ENCODE peak calls at places on chromosomes 2 and 18, in ten cellular contexts. One of them, this sample, is unnamed.

GRCh38 chr18:45619062-45619825 is 4.0 kb downstream of the SLC14A2 start:
- DNase-seq in myocyte: no peak
- DNase-seq in IMR-90: no peak
- DNase-seq in stimulated activated CD4-positive, alpha-beta T cell treated with anti-CD3 and anti-CD28 coated beads, Interleukin-2, amount 100 ng/mL, for 4 hours: no peak
- DNase-seq in activated CD8-positive, alpha-beta memory T cell treated with anti-CD3 and anti-CD28 coated beads for 4 hours: no peak
- DNase-seq in transverse colon: peak
- DNase-seq in left ventricle myocardium inferior: peak
- DNase-seq in cardiac muscle cell: no peak
- DNase-seq in CD4-positive, CD25-positive, alpha-beta regulatory T cell: no peak
- DNase-seq in GM03348: peak
- DNase-seq in this sample: no peak

GRCh38 chr2:173221081-173221695 is 133.5 kb upstream of the CDCA7 start:
- DNase-seq in activated CD8-positive, alpha-beta memory T cell treated with anti-CD3 and anti-CD28 coated beads for 4 hours: no peak
- DNase-seq in CD4-positive, CD25-positive, alpha-beta regulatory T cell: no peak
- DNase-seq in stimulated activated CD4-positive, alpha-beta T cell treated with anti-CD3 and anti-CD28 coated beads, Interleukin-2, amount 100 ng/mL, for 4 hours: no peak
- DNase-seq in myocyte: no peak
- DNase-seq in IMR-90: no peak
- DNase-seq in transverse colon: no peak
- DNase-seq in cardiac muscle cell: no peak
- DNase-seq in left ventricle myocardium inferior: peak
- DNase-seq in GM03348: no peak
- DNase-seq in this sample: no peak

GRCh38 chr2:38301340-38301968 is 75.6 kb downstream of the ATL2 start:
- DNase-seq in transverse colon: no peak
- DNase-seq in activated CD8-positive, alpha-beta memory T cell treated with anti-CD3 and anti-CD28 coated beads for 4 hours: no peak
- DNase-seq in CD4-positive, CD25-positive, alpha-beta regulatory T cell: peak
- DNase-seq in myocyte: no peak
- DNase-seq in left ventricle myocardium inferior: no peak
- DNase-seq in IMR-90: no peak
- DNase-seq in cardiac muscle cell: peak
- DNase-seq in stimulated activated CD4-positive, alpha-beta T cell treated with anti-CD3 and anti-CD28 coated beads, Interleukin-2, amount 100 ng/mL, for 4 hours: no peak
- DNase-seq in GM03348: no peak
- DNase-seq in this sample: no peak

GRCh38 chr18:21686282-21687105 is 18.1 kb downstream of the ABHD3 start:
- DNase-seq in GM03348: no peak
- DNase-seq in activated CD8-positive, alpha-beta memory T cell treated with anti-CD3 and anti-CD28 coated beads for 4 hours: no peak
- DNase-seq in left ventricle myocardium inferior: no peak
- DNase-seq in IMR-90: peak
- DNase-seq in cardiac muscle cell: peak
- DNase-seq in transverse colon: no peak
- DNase-seq in CD4-positive, CD25-positive, alpha-beta regulatory T cell: no peak
- DNase-seq in stimulated activated CD4-positive, alpha-beta T cell treated with anti-CD3 and anti-CD28 coated beads, Interleukin-2, amount 100 ng/mL, for 4 hours: no peak
- DNase-seq in myocyte: no peak
- DNase-seq in this sample: no peak

GRCh38 chr2:60852282-60852860 is 29.0 kb upstream of the REL start:
- DNase-seq in transverse colon: no peak
- DNase-seq in GM03348: no peak
- DNase-seq in myocyte: no peak
- DNase-seq in activated CD8-positive, alpha-beta memory T cell treated with anti-CD3 and anti-CD28 coated beads for 4 hours: no peak
- DNase-seq in left ventricle myocardium inferior: no peak
- DNase-seq in CD4-positive, CD25-positive, alpha-beta regulatory T cell: no peak
- DNase-seq in stimulated activated CD4-positive, alpha-beta T cell treated with anti-CD3 and anti-CD28 coated beads, Interleukin-2, amount 100 ng/mL, for 4 hours: no peak
- DNase-seq in IMR-90: no peak
- DNase-seq in cardiac muscle cell: no peak
- DNase-seq in this sample: no peak

GRCh38 chr18:64167408-64167807 is 18.5 kb upstream of the LINC00305 start:
- DNase-seq in stimulated activated CD4-positive, alpha-beta T cell treated with anti-CD3 and anti-CD28 coated beads, Interleukin-2, amount 100 ng/mL, for 4 hours: no peak
- DNase-seq in IMR-90: no peak
- DNase-seq in myocyte: no peak
- DNase-seq in transverse colon: no peak
- DNase-seq in left ventricle myocardium inferior: no peak
- DNase-seq in activated CD8-positive, alpha-beta memory T cell treated with anti-CD3 and anti-CD28 coated beads for 4 hours: no peak
- DNase-seq in cardiac muscle cell: no peak
- DNase-seq in CD4-positive, CD25-positive, alpha-beta regulatory T cell: no peak
- DNase-seq in GM03348: no peak
- DNase-seq in this sample: no peak

GRCh38 chr2:233098615-233099014 is 38.5 kb downstream of the INPP5D start:
- DNase-seq in left ventricle myocardium inferior: no peak
- DNase-seq in CD4-positive, CD25-positive, alpha-beta regulatory T cell: no peak
- DNase-seq in stimulated activated CD4-positive, alpha-beta T cell treated with anti-CD3 and anti-CD28 coated beads, Interleukin-2, amount 100 ng/mL, for 4 hours: no peak
- DNase-seq in IMR-90: peak
- DNase-seq in myocyte: no peak
- DNase-seq in activated CD8-positive, alpha-beta memory T cell treated with anti-CD3 and anti-CD28 coated beads for 4 hours: no peak
- DNase-seq in transverse colon: no peak
- DNase-seq in GM03348: no peak
- DNase-seq in cardiac muscle cell: peak
- DNase-seq in this sample: no peak

GRCh38 chr2:202944403-202944802 is 32.3 kb downstream of the CARF start:
- DNase-seq in left ventricle myocardium inferior: no peak
- DNase-seq in myocyte: no peak
- DNase-seq in GM03348: no peak
- DNase-seq in CD4-positive, CD25-positive, alpha-beta regulatory T cell: no peak
- DNase-seq in stimulated activated CD4-positive, alpha-beta T cell treated with anti-CD3 and anti-CD28 coated beads, Interleukin-2, amount 100 ng/mL, for 4 hours: no peak
- DNase-seq in activated CD8-positive, alpha-beta memory T cell treated with anti-CD3 and anti-CD28 coated beads for 4 hours: no peak
- DNase-seq in IMR-90: peak
- DNase-seq in transverse colon: no peak
- DNase-seq in cardiac muscle cell: no peak
- DNase-seq in this sample: no peak

GRCh38 chr2:98324181-98324580 is 22.1 kb upstream of the CNGA3 start:
- DNase-seq in transverse colon: no peak
- DNase-seq in CD4-positive, CD25-positive, alpha-beta regulatory T cell: no peak
- DNase-seq in stimulated activated CD4-positive, alpha-beta T cell treated with anti-CD3 and anti-CD28 coated beads, Interleukin-2, amount 100 ng/mL, for 4 hours: no peak
- DNase-seq in GM03348: no peak
- DNase-seq in IMR-90: peak
- DNase-seq in left ventricle myocardium inferior: no peak
- DNase-seq in myocyte: no peak
- DNase-seq in activated CD8-positive, alpha-beta memory T cell treated with anti-CD3 and anti-CD28 coated beads for 4 hours: no peak
- DNase-seq in cardiac muscle cell: no peak
- DNase-seq in this sample: no peak

GRCh38 chr2:151350579-151351195 is 6.7 kb upstream of the TNFAIP6 start:
- DNase-seq in CD4-positive, CD25-positive, alpha-beta regulatory T cell: no peak
- DNase-seq in stimulated activated CD4-positive, alpha-beta T cell treated with anti-CD3 and anti-CD28 coated beads, Interleukin-2, amount 100 ng/mL, for 4 hours: no peak
- DNase-seq in activated CD8-positive, alpha-beta memory T cell treated with anti-CD3 and anti-CD28 coated beads for 4 hours: no peak
- DNase-seq in IMR-90: no peak
- DNase-seq in left ventricle myocardium inferior: no peak
- DNase-seq in transverse colon: no peak
- DNase-seq in GM03348: peak
- DNase-seq in myocyte: peak
- DNase-seq in cardiac muscle cell: no peak
- DNase-seq in this sample: no peak

GRCh38 chr2:157696036-157696435 is 67.4 kb upstream of the ACVR1C start:
- DNase-seq in stimulated activated CD4-positive, alpha-beta T cell treated with anti-CD3 and anti-CD28 coated beads, Interleukin-2, amount 100 ng/mL, for 4 hours: no peak
- DNase-seq in GM03348: peak
- DNase-seq in cardiac muscle cell: no peak
- DNase-seq in activated CD8-positive, alpha-beta memory T cell treated with anti-CD3 and anti-CD28 coated beads for 4 hours: no peak
- DNase-seq in left ventricle myocardium inferior: no peak
- DNase-seq in IMR-90: peak
- DNase-seq in CD4-positive, CD25-positive, alpha-beta regulatory T cell: no peak
- DNase-seq in myocyte: peak
- DNase-seq in transverse colon: no peak
- DNase-seq in this sample: no peak

GRCh38 chr2:151315381-151315903 is 26.0 kb upstream of the NMI start:
- DNase-seq in transverse colon: no peak
- DNase-seq in left ventricle myocardium inferior: peak
- DNase-seq in activated CD8-positive, alpha-beta memory T cell treated with anti-CD3 and anti-CD28 coated beads for 4 hours: no peak
- DNase-seq in IMR-90: peak
- DNase-seq in CD4-positive, CD25-positive, alpha-beta regulatory T cell: no peak
- DNase-seq in stimulated activated CD4-positive, alpha-beta T cell treated with anti-CD3 and anti-CD28 coated beads, Interleukin-2, amount 100 ng/mL, for 4 hours: no peak
- DNase-seq in myocyte: peak
- DNase-seq in cardiac muscle cell: no peak
- DNase-seq in GM03348: peak
- DNase-seq in this sample: no peak

GRCh38 chr2:196459539-196459938 is 180.0 kb upstream of the CCDC150 start:
- DNase-seq in GM03348: peak
- DNase-seq in left ventricle myocardium inferior: no peak
- DNase-seq in cardiac muscle cell: no peak
- DNase-seq in stimulated activated CD4-positive, alpha-beta T cell treated with anti-CD3 and anti-CD28 coated beads, Interleukin-2, amount 100 ng/mL, for 4 hours: no peak
- DNase-seq in transverse colon: no peak
- DNase-seq in CD4-positive, CD25-positive, alpha-beta regulatory T cell: peak
- DNase-seq in activated CD8-positive, alpha-beta memory T cell treated with anti-CD3 and anti-CD28 coated beads for 4 hours: no peak
- DNase-seq in IMR-90: peak
- DNase-seq in myocyte: peak
- DNase-seq in this sample: no peak

GRCh38 chr2:228417526-228417925 is 236.0 kb upstream of the SPHKAP start:
- DNase-seq in activated CD8-positive, alpha-beta memory T cell treated with anti-CD3 and anti-CD28 coated beads for 4 hours: no peak
- DNase-seq in CD4-positive, CD25-positive, alpha-beta regulatory T cell: no peak
- DNase-seq in myocyte: no peak
- DNase-seq in GM03348: no peak
- DNase-seq in stimulated activated CD4-positive, alpha-beta T cell treated with anti-CD3 and anti-CD28 coated beads, Interleukin-2, amount 100 ng/mL, for 4 hours: no peak
- DNase-seq in cardiac muscle cell: no peak
- DNase-seq in left ventricle myocardium inferior: no peak
- DNase-seq in IMR-90: no peak
- DNase-seq in transverse colon: no peak
- DNase-seq in this sample: no peak

GRCh38 chr18:7950380-7951143 is 383.4 kb downstream of the PTPRM start:
- DNase-seq in IMR-90: peak
- DNase-seq in transverse colon: no peak
- DNase-seq in myocyte: no peak
- DNase-seq in stimulated activated CD4-positive, alpha-beta T cell treated with anti-CD3 and anti-CD28 coated beads, Interleukin-2, amount 100 ng/mL, for 4 hours: no peak
- DNase-seq in activated CD8-positive, alpha-beta memory T cell treated with anti-CD3 and anti-CD28 coated beads for 4 hours: no peak
- DNase-seq in cardiac muscle cell: no peak
- DNase-seq in left ventricle myocardium inferior: no peak
- DNase-seq in GM03348: peak
- DNase-seq in CD4-positive, CD25-positive, alpha-beta regulatory T cell: peak
- DNase-seq in this sample: no peak

This sample was measured in NCI-H345.